ENCODE peak calls at places on chromosomes 11 and 22, in nine cellular contexts. G is heart left ventricle, V is esophagus muscularis mucosa, W is pancreas, M is Peyer's patch, S is trophoblast cell, K is heart right ventricle, Y is tibial nerve, P is prostate gland. C is an unnamed sample. For H3K27me3, the result is how much of the 10 kb centered on the place peaks cover.

GRCh38 chr22:21098099-21098671 is 52.4 kb downstream of the LRRC74B start:
- DNase-seq in G (no peak), V (no peak), W (no peak), M (no peak), S (peak), K (no peak), Y (no peak), P (no peak), C (no peak)

GRCh38 chr11:32325187-32325586 is 110.2 kb downstream of the WT1 start:
- DNase-seq in G (no peak), V (no peak), W (no peak), M (no peak), S (no peak), K (no peak), Y (no peak), P (no peak), C (no peak)

GRCh38 chr11:67352546-67353316 is 615 bp downstream of the POLD4 start:
- DNase-seq in G (peak), V (no peak), W (peak), M (peak), S (peak), K (peak), Y (no peak), P (peak), C (peak)

GRCh38 chr11:129041611-129042018 is 98.9 kb upstream of the TP53AIP1 start:
- DNase-seq in G (no peak), V (no peak), W (no peak), M (no peak), S (peak), K (no peak), Y (no peak), P (no peak), C (no peak)

GRCh38 chr11:129042503-129042902 is 99.8 kb upstream of the TP53AIP1 start:
- DNase-seq in G (no peak), V (no peak), W (no peak), M (no peak), S (no peak), K (no peak), Y (no peak), P (no peak), C (no peak)

GRCh38 chr11:63929616-63930015 is 9.2 kb upstream of the NAA40 start:
- DNase-seq in G (no peak), V (no peak), W (no peak), M (no peak), S (no peak), K (no peak), Y (no peak), P (no peak), C (no peak)

GRCh38 chr22:48896766-48897637 is 930.7 kb downstream of the BRD1 start:
- DNase-seq in G (no peak), V (peak), W (no peak), M (no peak), S (no peak), K (no peak), Y (no peak), P (no peak), C (no peak)

GRCh38 chr11:131668867-131669780 is 298.7 kb downstream of the NTM start:
- DNase-seq in G (no peak), V (no peak), W (no peak), M (no peak), S (peak), K (no peak), Y (no peak), P (no peak), C (peak)

GRCh38 chr11:111310723-111311122 is 12.4 kb downstream of the POU2AF3 start:
- DNase-seq in G (no peak), V (peak), W (no peak), M (no peak), S (no peak), K (no peak), Y (no peak), P (no peak), C (no peak)

GRCh38 chr11:554824-555499 is 5.6 kb downstream of the LMNTD2 start:
- DNase-seq in G (peak), V (no peak), W (peak), M (peak), S (peak), K (no peak), Y (no peak), P (peak), C (peak)

GRCh38 chr22:30273196-30273595 is 6.5 kb upstream of the OSM start:
- DNase-seq in G (no peak), V (no peak), W (no peak), M (no peak), S (peak), K (no peak), Y (no peak), P (no peak), C (peak)

GRCh38 chr11:33366918-33367317 is 109.7 kb downstream of the HIPK3 start:
- DNase-seq in G (no peak), V (no peak), W (no peak), M (no peak), S (no peak), K (no peak), Y (no peak), P (no peak), C (no peak)

GRCh38 chr11:17686185-17686980 is 33.0 kb upstream of the MYOD1 start:
- DNase-seq in G (no peak), V (peak), W (no peak), M (no peak), S (peak), K (no peak), Y (no peak), P (no peak), C (no peak)

DNA sequence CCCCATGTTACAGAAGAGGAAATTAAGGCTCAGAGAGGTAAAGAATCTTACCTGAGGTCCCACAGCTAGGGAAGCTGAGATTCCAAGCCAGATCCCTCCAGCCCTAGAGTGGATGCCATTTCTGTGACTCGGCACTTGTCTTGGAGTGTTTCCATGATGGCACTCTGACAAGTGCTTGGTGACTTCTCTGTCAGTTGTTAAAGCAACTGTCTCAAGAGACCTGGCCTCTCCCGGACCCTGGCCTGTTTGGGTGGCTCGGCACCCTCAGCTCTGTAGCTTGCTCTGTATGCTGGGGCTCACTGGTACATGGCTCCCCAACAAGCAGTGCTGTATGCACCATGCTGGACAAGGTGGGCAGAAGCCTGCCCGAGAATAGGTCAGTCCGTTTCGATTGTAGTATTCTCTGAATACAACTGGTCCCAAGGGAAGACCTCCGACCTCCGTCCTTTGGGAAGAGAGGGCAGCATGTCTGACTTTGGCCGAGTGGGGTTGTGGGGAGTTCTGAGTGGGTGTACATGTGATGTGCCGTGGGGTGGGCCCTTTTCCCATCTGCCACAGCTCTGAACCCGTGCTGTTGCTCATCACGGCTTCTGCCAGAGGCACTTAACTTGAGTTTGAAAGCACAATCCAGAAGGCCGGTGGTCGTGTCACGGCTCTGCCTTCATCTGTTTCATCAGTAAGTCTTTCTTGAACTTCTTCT is 12.4 kb downstream of the ACO2 start:
- DNase-seq in G (peak), V (no peak), W (no peak), M (no peak), S (peak), K (peak), Y (no peak), P (no peak), C (no peak)
- H3K27ac ChIP-seq in G (peak), V (peak), W (no peak), M (peak), S (no peak), K (peak), Y (peak), P (no peak), C (no peak)

GRCh38 chr11:69682681-69683326 is 7.7 kb upstream of the LTO1 start:
- DNase-seq in G (no peak), V (no peak), W (no peak), M (no peak), S (no peak), K (no peak), Y (no peak), P (no peak), C (no peak)
- H3K27me3 ChIP-seq in G (under half), V (under half), W (under half), M (under half), S (under half), K (under half), Y (under half), P (under half), C (under half)

DNA sequence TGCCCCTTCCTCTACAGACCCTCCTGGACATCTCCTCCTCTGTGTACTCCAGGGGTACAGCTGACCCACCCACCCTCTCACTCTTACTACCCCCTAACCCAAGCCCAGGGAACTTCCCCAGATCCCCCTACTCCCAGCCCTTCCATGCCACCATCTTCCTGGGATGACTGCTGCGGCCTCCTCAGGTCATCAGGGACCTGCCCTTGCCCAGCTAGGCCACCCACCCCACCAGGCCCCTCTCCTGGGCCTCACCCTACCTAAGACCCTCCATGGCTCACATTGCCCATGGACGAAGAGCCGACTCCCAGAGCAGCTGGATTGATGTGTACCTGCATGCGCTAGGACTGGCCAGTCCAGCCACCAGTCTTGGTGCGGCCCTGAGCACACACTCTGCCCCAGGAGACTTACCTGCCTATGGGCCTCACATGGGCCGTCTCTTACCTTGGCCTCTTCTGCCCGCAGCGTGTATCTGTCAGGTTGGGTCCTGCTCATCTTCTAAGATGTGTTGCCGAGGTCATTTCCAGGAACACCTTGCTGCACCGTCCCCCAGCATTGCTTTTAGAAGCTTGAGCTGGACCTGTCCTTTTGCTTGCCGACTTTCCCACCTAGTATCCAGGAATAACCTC is 2.0 kb upstream of the CLDN5 start:
- DNase-seq in G (no peak), V (no peak), W (no peak), M (no peak), S (no peak), K (no peak), Y (no peak), P (no peak), C (no peak)
- H3K27ac ChIP-seq in G (peak), V (no peak), W (no peak), M (no peak), S (no peak), K (peak), Y (no peak), P (no peak), C (no peak)

GRCh38 chr11:71102251-71102995 is 150.0 kb downstream of the SHANK2 start:
- DNase-seq in G (no peak), V (no peak), W (no peak), M (no peak), S (no peak), K (no peak), Y (no peak), P (no peak), C (no peak)

GRCh38 chr11:71101606-71102005 is 150.8 kb downstream of the SHANK2 start:
- DNase-seq in G (no peak), V (no peak), W (no peak), M (no peak), S (no peak), K (no peak), Y (no peak), P (no peak), C (no peak)

GRCh38 chr11:71106671-71107070 is 145.7 kb downstream of the SHANK2 start:
- DNase-seq in G (no peak), V (no peak), W (no peak), M (no peak), S (no peak), K (no peak), Y (no peak), P (no peak), C (no peak)

GRCh38 chr11:71101046-71101445 is 151.3 kb downstream of the SHANK2 start:
- DNase-seq in G (no peak), V (no peak), W (no peak), M (no peak), S (no peak), K (no peak), Y (no peak), P (no peak), C (no peak)

GRCh38 chr11:71103266-71103665 is 149.1 kb downstream of the SHANK2 start:
- DNase-seq in G (no peak), V (no peak), W (no peak), M (no peak), S (no peak), K (no peak), Y (no peak), P (peak), C (no peak)
- H3K27me3 ChIP-seq in G (under half), V (under half), W (under half), M (under half), S (under half), K (under half), Y (under half), P (under half), C (under half)

GRCh38 chr11:2896047-2896446 is 10.5 kb upstream of the CDKN1C start:
- DNase-seq in G (no peak), V (no peak), W (no peak), M (no peak), S (no peak), K (no peak), Y (no peak), P (no peak), C (no peak)

GRCh38 chr11:2899080-2899783 is 13.7 kb upstream of the CDKN1C start:
- DNase-seq in G (no peak), V (no peak), W (no peak), M (no peak), S (no peak), K (no peak), Y (no peak), P (peak), C (no peak)

GRCh38 chr11:2901196-2901796 is 15.7 kb upstream of the CDKN1C start:
- DNase-seq in G (no peak), V (no peak), W (no peak), M (no peak), S (no peak), K (no peak), Y (no peak), P (no peak), C (no peak)

GRCh38 chr11:2897048-2897447 is 11.5 kb upstream of the CDKN1C start:
- DNase-seq in G (no peak), V (no peak), W (no peak), M (no peak), S (no peak), K (no peak), Y (no peak), P (no peak), C (no peak)

GRCh38 chr11:2898366-2899079 is 12.9 kb upstream of the CDKN1C start:
- DNase-seq in G (peak), V (peak), W (peak), M (peak), S (peak), K (peak), Y (no peak), P (no peak), C (peak)
- H3K27ac ChIP-seq in G (no peak), V (peak), W (peak), M (peak), S (no peak), K (peak), Y (no peak), P (peak), C (peak)

GRCh38 chr22:38936562-38936961 is 20.8 kb upstream of the APOBEC3A start:
- DNase-seq in G (no peak), V (no peak), W (no peak), M (no peak), S (no peak), K (no peak), Y (no peak), P (no peak), C (no peak)

GRCh38 chr22:38938925-38939324 is 18.5 kb upstream of the APOBEC3A start:
- DNase-seq in G (no peak), V (no peak), W (no peak), M (no peak), S (no peak), K (no peak), Y (no peak), P (no peak), C (no peak)

GRCh38 chr22:38938221-38938620 is 19.2 kb upstream of the APOBEC3A start:
- DNase-seq in G (no peak), V (no peak), W (no peak), M (no peak), S (no peak), K (no peak), Y (no peak), P (no peak), C (no peak)

GRCh38 chr22:38937036-38937435 is 20.4 kb upstream of the APOBEC3A start:
- DNase-seq in G (no peak), V (no peak), W (no peak), M (no peak), S (no peak), K (no peak), Y (no peak), P (no peak), C (no peak)

DNA sequence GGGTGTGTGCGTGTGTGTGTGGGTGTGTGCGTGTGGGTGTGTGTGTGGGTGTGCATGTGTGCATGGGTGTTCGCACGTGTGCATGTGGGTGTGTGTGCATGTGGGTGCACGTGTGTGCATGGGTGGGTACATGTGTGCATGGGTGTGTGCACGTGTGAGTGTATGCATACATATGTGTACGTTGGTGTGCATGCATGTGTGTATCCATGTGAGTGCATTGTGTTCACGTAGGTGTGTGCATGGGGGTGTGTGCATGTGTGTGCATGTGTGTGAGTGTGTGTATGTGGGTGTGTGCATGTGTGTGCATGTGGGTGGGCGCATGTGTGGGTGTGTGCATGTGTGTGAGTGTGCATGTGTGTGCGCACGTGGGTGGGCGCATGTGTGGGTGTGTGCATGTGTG is 19.9 kb upstream of the APOBEC3A start:
- DNase-seq in G (no peak), V (no peak), W (no peak), M (no peak), S (no peak), K (no peak), Y (no peak), P (no peak), C (no peak)
- H3K27me3 ChIP-seq in G (under half), V (under half), W (under half), M (under half), S (under half), K (under half), Y (under half), P (under half), C (under half)

DNA sequence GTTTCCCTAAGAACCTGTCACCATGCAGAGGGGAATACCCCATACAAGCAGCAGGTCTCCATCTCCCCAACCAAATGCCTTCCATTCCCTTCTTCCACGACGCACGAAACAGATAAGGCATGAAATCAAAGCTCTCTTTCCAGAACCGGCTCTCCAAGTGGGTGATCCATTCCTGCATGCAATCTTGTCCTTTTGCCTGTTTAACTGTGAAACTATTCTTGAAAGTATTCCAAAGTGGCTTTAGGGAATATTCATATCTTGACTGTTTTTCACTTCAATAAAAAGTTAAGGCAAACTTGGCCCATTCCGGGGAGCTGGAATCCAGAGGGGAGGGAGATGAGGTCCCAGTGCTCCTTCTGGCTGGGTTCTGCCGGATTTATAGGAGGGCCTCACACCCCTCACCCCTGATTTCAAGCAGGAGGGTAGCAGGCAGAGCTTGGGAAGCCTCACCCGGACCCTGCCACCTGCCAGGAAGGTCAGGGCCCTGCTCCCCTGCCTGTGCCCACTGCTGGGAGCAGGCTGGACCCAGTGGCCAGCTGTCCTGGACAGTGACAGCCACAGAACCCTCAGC is 60.9 kb downstream of the SCGB1A1 start:
- DNase-seq in G (no peak), V (no peak), W (no peak), M (no peak), S (peak), K (no peak), Y (no peak), P (no peak), C (no peak)
- H3K27ac ChIP-seq in G (no peak), V (peak), W (no peak), M (no peak), S (peak), K (no peak), Y (no peak), P (no peak), C (no peak)

GRCh38 chr22:27093422-27093821 is 436.0 kb downstream of the MIAT start:
- DNase-seq in G (no peak), V (no peak), W (no peak), M (no peak), S (no peak), K (no peak), Y (no peak), P (no peak), C (no peak)
- H3K27me3 ChIP-seq in G (under half), V (under half), W (under half), M (under half), S (under half), K (under half), Y (under half), P (under half), C (under half)